ENCODE peak calls at places on chromosomes 16 and 17, in five cellular contexts. P is NCI-H2081, I is OCI-LY7, B is C1 segment of cervical spinal cord, X is ureter. C is an unnamed sample.

GRCh38 chr17:82647593-82648164 is 565 bp downstream of the WDR45B start:
- DNase-seq in P (no peak), I (peak; percentile 57), B (no peak), X (peak; percentile 63), C (no peak)

GRCh38 chr17:18182190-18182977 is 1.2 kb upstream of the ALKBH5 start:
- DNase-seq in P (no peak), I (no peak), B (no peak), X (peak; percentile 53), C (peak; percentile 20)

GRCh38 chr17:19009970-19010369 is 5.4 kb upstream of the FAM83G start:
- DNase-seq in P (no peak), I (no peak), B (no peak), X (no peak), C (no peak)

GRCh38 chr16:35798885-35799426 is 2339.5 kb downstream of the TP53TG3F start:
- DNase-seq in P (peak; percentile 77), I (no peak), B (no peak), X (no peak), C (no peak)

GRCh38 chr16:84547539-84548058 is 43.1 kb upstream of the MEAK7 start:
- DNase-seq in P (no peak), I (no peak), B (no peak), X (no peak), C (no peak)

GRCh38 chr16:30830072-30830417 is 43.0 kb upstream of the ZNF629 start:
- DNase-seq in P (no peak), I (no peak), B (no peak), X (no peak), C (no peak)

GRCh38 chr17:78040561-78041400 is 82.3 kb downstream of the TNRC6C start:
- DNase-seq in P (peak; percentile 81), I (no peak), B (peak; percentile 86), X (peak; percentile 55), C (peak; percentile 77)

GRCh38 chr17:52157161-52157560 is 1.4 kb downstream of the CA10 start:
- DNase-seq in P (no peak), I (no peak), B (peak; percentile 79), X (no peak), C (no peak)

GRCh38 chr16:28981517-28981916 is 3.3 kb upstream of the LAT start:
- DNase-seq in P (no peak), I (peak; percentile 39), B (no peak), X (no peak), C (peak; percentile 28)

GRCh38 chr17:38550661-38551060 is 55.1 kb downstream of the SRCIN1 start:
- DNase-seq in P (no peak), I (no peak), B (peak; percentile 66), X (peak; percentile 88), C (no peak)

GRCh38 chr17:31095239-31096105 is 695 bp downstream of the NF1 start:
- DNase-seq in P (peak; percentile 9), I (peak; percentile 31), B (peak; percentile 52), X (peak; percentile 63), C (peak; percentile 36)

GRCh38 chr17:15177343-15177742 is 87.8 kb downstream of the PMP22 start:
- DNase-seq in P (no peak), I (no peak), B (no peak), X (no peak), C (no peak)

GRCh38 chr16:193441-193840 is 13.2 kb downstream of the HBQ1 start:
- DNase-seq in P (no peak), I (no peak), B (no peak), X (no peak), C (no peak)

GRCh38 chr16:19879241-19879792 is 5.3 kb downstream of the GPRC5B start:
- DNase-seq in P (peak; percentile 91), I (no peak), B (peak; percentile 44), X (peak; percentile 82), C (no peak)

GRCh38 chr17:12765544-12765943 is 23.8 kb upstream of the ARHGAP44 start:
- DNase-seq in P (no peak), I (no peak), B (no peak), X (no peak), C (no peak)

GRCh38 chr16:80899804-80900592 is 95.6 kb upstream of the CDYL2 start:
- DNase-seq in P (no peak), I (no peak), B (peak; percentile 74), X (peak; percentile 88), C (no peak)

GRCh38 chr17:75244133-75244866 is 17.1 kb downstream of the GGA3 start:
- DNase-seq in P (peak; percentile 63), I (peak; percentile 94), B (no peak), X (no peak), C (peak; percentile 62)

GRCh38 chr16:4699030-4699556 is 5.7 kb downstream of the NUDT16L1 start:
- DNase-seq in P (no peak), I (no peak), B (no peak), X (no peak), C (no peak)

GRCh38 chr16:17983114-17983513 is 353.4 kb downstream of the NPIPA8 start:
- DNase-seq in P (no peak), I (no peak), B (no peak), X (no peak), C (no peak)

GRCh38 chr16:48608871-48609452 is 1.0 kb downstream of the N4BP1 start:
- DNase-seq in P (no peak), I (no peak), B (no peak), X (no peak), C (no peak)

GRCh38 chr16:25005445-25006306 is 9.5 kb downstream of the ARHGAP17 start:
- DNase-seq in P (no peak), I (no peak), B (no peak), X (no peak), C (no peak)

GRCh38 chr16:56932588-56933265 is 785 bp downstream of the HERPUD1 start:
- DNase-seq in P (peak; percentile 14), I (peak; percentile 66), B (peak; percentile 84), X (peak; percentile 83), C (peak; percentile 40)

GRCh38 chr17:7711356-7711755 is 6.2 kb upstream of the DNAH2 start:
- DNase-seq in P (no peak), I (peak; percentile 34), B (no peak), X (no peak), C (no peak)

GRCh38 chr16:77304883-77305282 is 105.7 kb downstream of the SYCE1L start:
- DNase-seq in P (no peak), I (no peak), B (no peak), X (no peak), C (no peak)

GRCh38 chr16:85898521-85899442 is at the start of gene IRF8:
- DNase-seq in P (no peak), I (peak; percentile 92), B (peak; percentile 30), X (peak; percentile 77), C (no peak)

GRCh38 chr17:7803981-7804380 is 30.0 kb upstream of the KDM6B start:
- DNase-seq in P (no peak), I (no peak), B (no peak), X (peak; percentile 73), C (no peak)

GRCh38 chr17:79522414-79522813 is 88.4 kb downstream of the RBFOX3 start:
- DNase-seq in P (no peak), I (no peak), B (no peak), X (no peak), C (no peak)

GRCh38 chr16:57266531-57267268 is 17.8 kb downstream of the PLLP start:
- DNase-seq in P (no peak), I (no peak), B (no peak), X (no peak), C (peak; percentile 30)